ENCODE peak calls at places on chromosomes 2 and 18, in ten cellular contexts. V is H1, A is SK-N-SH, R is K562, E is HepG2, L is GM12878, U is stomach, K is suprapubic skin, S is transverse colon, Q is upper lobe of left lung. W is an unnamed sample.

GRCh38 chr2:237540823-237541222 is 25.6 kb upstream of the PRLH start:
- DNase-seq in V (no peak), A (no peak), R (no peak), E (no peak), L (no peak), U (peak; percentile 82), K (no peak), S (peak; percentile 74), Q (peak; percentile 46), W (no peak)

GRCh38 chr2:158726906-158727592 is 68.1 kb upstream of the DAPL1 start:
- DNase-seq in V (no peak), A (peak; percentile 39), R (no peak), E (peak; percentile 23), L (no peak), U (no peak), K (no peak), S (no peak), Q (no peak), W (no peak)

GRCh38 chr18:23689616-23690504 is 607 bp downstream of the LAMA3 start:
- DNase-seq in V (peak; percentile 75), A (no peak), R (no peak), E (no peak), L (no peak), U (peak; percentile 29), K (peak; percentile 68), S (no peak), Q (peak; percentile 33), W (no peak)

GRCh38 chr2:85017436-85018048 is 46.6 kb downstream of the KCMF1 start:
- DNase-seq in V (no peak), A (peak; percentile 21), R (no peak), E (no peak), L (no peak), U (no peak), K (no peak), S (no peak), Q (no peak), W (no peak)

GRCh38 chr2:237998530-237998929 is 31.7 kb downstream of the UBE2F start:
- DNase-seq in V (no peak), A (no peak), R (no peak), E (peak; percentile 62), L (peak; percentile 82), U (no peak), K (no peak), S (no peak), Q (no peak), W (no peak)

GRCh38 chr2:241540766-241541561 is 17.6 kb upstream of the BOK start:
- DNase-seq in V (peak; percentile 99), A (peak; percentile 90), R (peak; percentile 98), E (no peak), L (no peak), U (peak; percentile 81), K (peak; percentile 81), S (peak; percentile 63), Q (peak; percentile 82), W (no peak)

GRCh38 chr2:114405486-114406250 is 36.8 kb upstream of the DPP10 start:
- DNase-seq in V (no peak), A (no peak), R (no peak), E (no peak), L (no peak), U (no peak), K (no peak), S (no peak), Q (no peak), W (no peak)

GRCh38 chr2:120879401-120880295 is 144.0 kb downstream of the GLI2 start:
- DNase-seq in V (no peak), A (no peak), R (no peak), E (no peak), L (no peak), U (no peak), K (no peak), S (no peak), Q (no peak), W (no peak)

GRCh38 chr2:173754169-173754568 is 211.0 kb downstream of the SP3 start:
- DNase-seq in V (no peak), A (no peak), R (no peak), E (no peak), L (no peak), U (no peak), K (no peak), S (no peak), Q (no peak), W (no peak)

GRCh38 chr2:239114119-239114581 is 266.3 kb downstream of the TWIST2 start:
- DNase-seq in V (no peak), A (peak; percentile 75), R (no peak), E (no peak), L (no peak), U (peak; percentile 49), K (no peak), S (no peak), Q (no peak), W (no peak)

GRCh38 chr2:196322963-196323810 is 151.8 kb upstream of the STK17B start:
- DNase-seq in V (no peak), A (no peak), R (no peak), E (no peak), L (no peak), U (no peak), K (no peak), S (no peak), Q (no peak), W (no peak)

GRCh38 chr2:214492152-214492551 is 81.3 kb downstream of the VWC2L start:
- DNase-seq in V (no peak), A (no peak), R (no peak), E (no peak), L (peak; percentile 9), U (no peak), K (no peak), S (no peak), Q (no peak), W (no peak)

GRCh38 chr2:240913810-240914644 is 7.9 kb downstream of the CROCC2 start:
- DNase-seq in V (peak; percentile 99), A (peak; percentile 94), R (peak; percentile 79), E (peak; percentile 43), L (no peak), U (peak; percentile 70), K (no peak), S (peak; percentile 54), Q (peak; percentile 60), W (no peak)

GRCh38 chr2:9831670-9832069 is 11.6 kb upstream of the TAF1B start:
- DNase-seq in V (no peak), A (no peak), R (no peak), E (no peak), L (no peak), U (no peak), K (no peak), S (no peak), Q (no peak), W (no peak)

DNA sequence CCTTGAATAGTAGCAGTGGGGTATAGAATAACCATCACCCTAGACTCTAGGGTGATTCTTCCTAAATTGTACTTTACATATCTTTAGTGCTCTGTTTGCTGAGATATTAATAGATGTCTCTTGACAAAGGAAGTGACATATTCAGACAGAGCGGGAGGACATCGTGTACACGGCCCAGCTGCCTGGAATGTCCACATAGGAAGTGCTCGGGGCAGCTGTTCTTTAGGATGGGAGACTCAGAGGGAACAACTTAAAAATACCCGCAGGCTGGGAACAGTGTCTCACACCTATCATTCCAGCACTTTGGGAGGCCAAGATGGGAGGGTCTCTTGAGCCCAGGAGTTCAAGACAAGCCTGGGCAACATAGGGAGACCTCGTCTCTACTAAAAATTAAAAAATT is 206.1 kb downstream of the FAM210A start:
- DNase-seq in V (no peak), A (no peak), R (no peak), E (no peak), L (no peak), U (no peak), K (no peak), S (no peak), Q (peak; percentile 43), W (no peak)
- TF ChIP-seq POLR2AphosphoS5 in V (no peak), A (no peak), R (no peak), E (no peak), L (no peak), U (no peak), K (no peak), S (peak; percentile 15), Q (peak; percentile 75), W (peak; percentile 63)

GRCh38 chr2:148533685-148534084 is 110.9 kb upstream of the EPC2 start:
- DNase-seq in V (no peak), A (no peak), R (no peak), E (no peak), L (no peak), U (no peak), K (no peak), S (no peak), Q (no peak), W (no peak)
- TF ChIP-seq EP300 in V (no peak), A (no peak), R (no peak), E (no peak), L (no peak), U (no peak), K (no peak), S (no peak), Q (no peak), W (no peak)

GRCh38 chr2:145751155-145751554 is 1231.2 kb upstream of the ZEB2 start:
- DNase-seq in V (no peak), A (no peak), R (peak; percentile 58), E (no peak), L (no peak), U (no peak), K (no peak), S (no peak), Q (no peak), W (no peak)

GRCh38 chr2:145750074-145750473 is 1230.2 kb upstream of the ZEB2 start:
- DNase-seq in V (no peak), A (no peak), R (no peak), E (no peak), L (no peak), U (no peak), K (no peak), S (no peak), Q (no peak), W (no peak)

GRCh38 chr2:145752091-145752806 is 1232.3 kb upstream of the ZEB2 start:
- DNase-seq in V (no peak), A (peak; percentile 22), R (peak; percentile 34), E (peak; percentile 93), L (no peak), U (no peak), K (no peak), S (no peak), Q (peak; percentile 73), W (no peak)

GRCh38 chr2:145750617-145751016 is 1230.7 kb upstream of the ZEB2 start:
- DNase-seq in V (no peak), A (no peak), R (no peak), E (no peak), L (no peak), U (no peak), K (no peak), S (no peak), Q (no peak), W (no peak)

GRCh38 chr2:145751634-145752033 is 1231.7 kb upstream of the ZEB2 start:
- DNase-seq in V (no peak), A (no peak), R (no peak), E (no peak), L (peak; percentile 70), U (no peak), K (no peak), S (no peak), Q (no peak), W (no peak)
- TF ChIP-seq POLR2AphosphoS5 in V (no peak), A (no peak), R (no peak), E (no peak), L (no peak), U (no peak), K (no peak), S (peak; percentile 31), Q (no peak), W (no peak)

GRCh38 chr2:44918095-44918775 is 23.3 kb upstream of the SIX3 start:
- DNase-seq in V (no peak), A (no peak), R (no peak), E (no peak), L (peak; percentile 15), U (no peak), K (no peak), S (no peak), Q (no peak), W (no peak)
- TF ChIP-seq EP300 in V (no peak), A (no peak), R (no peak), E (no peak), L (no peak), U (no peak), K (no peak), S (no peak), Q (no peak), W (no peak)

W was measured in esophagus muscularis mucosa.